ENCODE peak calls at places on chromosomes 5 and 9, in four cellular contexts. N is HepG2, C is K562, I is H1. H is an unnamed sample.

GRCh38 chr9:95974389-95974788 is 98.9 kb downstream of the ERCC6L2 start:
- DNase-seq in C (no peak), N (no peak), I (no peak), H (no peak)

GRCh38 chr5:168826292-168826725 is 247.1 kb upstream of the PANK3 start:
- DNase-seq in C (no peak), I (no peak), N (no peak), H (no peak)

GRCh38 chr9:32487981-32488380 is 38.0 kb downstream of the RIGI start:
- DNase-seq in I (no peak), C (no peak), N (no peak), H (no peak)

GRCh38 chr5:179504600-179505396 is 45.6 kb upstream of the RUFY1 start:
- DNase-seq in N (peak), I (no peak), C (no peak), H (no peak)

GRCh38 chr5:69492391-69493234 is at the start of gene OCLN:
- DNase-seq in I (peak), C (peak), N (peak), H (peak)

GRCh38 chr5:65765582-65765981 is 43.6 kb downstream of the NLN start:
- DNase-seq in C (no peak), N (no peak), I (no peak), H (no peak)

GRCh38 chr9:122246666-122247065 is 17.9 kb upstream of the LHX6 start:
- DNase-seq in C (no peak), I (no peak), N (no peak), H (no peak)

GRCh38 chr5:146283344-146283761 is 55.3 kb upstream of the POU4F3 start:
- DNase-seq in N (peak), I (no peak), C (no peak), H (peak)

GRCh38 chr5:153523831-153524230 is 33.4 kb downstream of the GRIA1 start:
- DNase-seq in I (no peak), N (no peak), C (no peak), H (no peak)

GRCh38 chr9:135507104-135508035 is 6.9 kb downstream of the MRPS2 start:
- DNase-seq in I (no peak), C (no peak), N (no peak), H (no peak)

GRCh38 chr5:124880903-124881302 is 134.5 kb upstream of the ZNF608 start:
- DNase-seq in I (no peak), N (no peak), C (no peak), H (no peak)

GRCh38 chr5:132087176-132087575 is 13.6 kb downstream of the CSF2 start:
- DNase-seq in I (no peak), C (no peak), N (no peak), H (no peak)

GRCh38 chr9:108994695-108995094 is 18.6 kb downstream of the CTNNAL1 start:
- DNase-seq in I (no peak), N (no peak), C (no peak), H (no peak)

GRCh38 chr9:96253059-96253696 is 48.8 kb downstream of the HSD17B3 start:
- DNase-seq in C (peak), I (no peak), N (no peak), H (no peak)

GRCh38 chr5:18778226-18778625 is 1144.0 kb downstream of the TAF11L14 start:
- DNase-seq in C (no peak), I (no peak), N (no peak), H (no peak)

GRCh38 chr9:33233659-33234335 is 6.2 kb upstream of the SPINK4 start:
- DNase-seq in C (no peak), N (no peak), I (no peak), H (peak)

GRCh38 chr5:96001262-96001661 is 39.6 kb upstream of the ELL2 start:
- DNase-seq in I (no peak), N (peak), C (no peak), H (no peak)
- TF ChIP-seq FOSL1 in I (no peak), N (no peak), C (no peak), H (no peak)

DNA sequence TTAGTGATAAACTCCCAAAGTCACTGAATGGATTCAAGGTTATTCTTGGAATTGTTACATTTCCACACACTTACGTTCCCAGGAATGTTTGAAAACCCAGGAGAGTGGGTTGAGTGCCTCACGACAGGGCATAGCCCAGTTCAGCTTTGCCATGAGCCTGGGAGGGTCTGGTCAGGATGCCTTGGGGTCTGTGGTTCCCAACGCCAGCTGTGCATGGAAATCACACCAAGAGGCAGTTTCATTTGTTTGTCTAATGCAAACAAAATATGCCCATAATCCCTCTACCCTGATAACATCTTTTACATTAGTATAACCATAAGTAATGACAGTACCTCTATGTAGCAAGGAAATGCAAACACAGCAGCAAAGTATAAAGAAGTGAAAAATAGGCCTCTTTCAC is 25.3 kb upstream of the MSX2 start:
- DNase-seq in N (no peak), C (no peak), I (no peak), H (no peak)
- TF ChIP-seq JUND in N (no peak), C (no peak), I (no peak), H (no peak)

GRCh38 chr9:137519553-137519952 is 30.6 kb downstream of the PNPLA7 start:
- DNase-seq in N (no peak), C (no peak), I (no peak), H (no peak)
- TF ChIP-seq FOSL1 in N (no peak), C (no peak), I (no peak), H (no peak)

DNA sequence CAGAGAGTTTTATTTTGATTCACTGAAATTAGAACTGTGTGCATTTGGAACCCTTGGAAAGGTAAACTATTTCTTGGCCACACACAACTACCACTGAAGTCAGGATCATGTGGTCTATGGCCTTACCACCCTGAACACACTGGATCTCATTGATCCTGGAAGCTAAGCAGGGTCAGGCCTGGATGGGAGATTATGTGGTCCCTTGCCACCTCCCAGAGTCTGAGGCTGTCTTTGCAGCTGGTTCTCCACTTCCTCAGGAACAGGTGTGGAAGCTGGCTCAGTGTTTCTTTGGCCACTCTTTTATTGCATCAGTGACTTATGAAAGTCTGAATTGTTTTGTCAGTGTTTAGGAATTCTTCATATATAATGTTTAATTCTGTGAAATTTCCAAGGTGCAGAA is 89.2 kb downstream of the TEK start:
- DNase-seq in N (no peak), C (no peak), I (no peak), H (peak)
- TF ChIP-seq JUND in N (no peak), C (no peak), I (no peak), H (no peak)